ENCODE peak calls at places on chromosomes 5 and 9, in eight cellular contexts. One of them, this sample, is unnamed.

GRCh38 chr5:170963521-170963920 is 101.7 kb downstream of the RANBP17 start:
- DNase-seq in HepG2: no peak
- DNase-seq in endothelial cell of umbilical vein: no peak
- DNase-seq in K562: no peak
- DNase-seq in transverse colon: no peak
- DNase-seq in stomach: no peak
- DNase-seq in spleen: no peak
- DNase-seq in HCT116: no peak
- DNase-seq in this sample: no peak

GRCh38 chr5:123599171-123599570 is 87.2 kb downstream of the CSNK1G3 start:
- DNase-seq in HepG2: no peak
- DNase-seq in endothelial cell of umbilical vein: no peak
- DNase-seq in K562: no peak
- DNase-seq in transverse colon: no peak
- DNase-seq in stomach: no peak
- DNase-seq in spleen: no peak
- DNase-seq in HCT116: no peak
- DNase-seq in this sample: no peak

GRCh38 chr9:127568971-127569818 is 42.9 kb upstream of the STXBP1 start:
- DNase-seq in HepG2: peak; percentile 55
- DNase-seq in endothelial cell of umbilical vein: peak; percentile 63
- DNase-seq in K562: peak; percentile 99
- DNase-seq in transverse colon: peak; percentile 88
- DNase-seq in stomach: peak; percentile 87
- DNase-seq in spleen: peak; percentile 90
- DNase-seq in HCT116: no peak
- DNase-seq in this sample: peak; percentile 92

GRCh38 chr5:148381906-148382305 is 1.9 kb upstream of the FBXO38 start:
- DNase-seq in HepG2: peak; percentile 3
- DNase-seq in endothelial cell of umbilical vein: no peak
- DNase-seq in K562: no peak
- DNase-seq in transverse colon: no peak
- DNase-seq in stomach: no peak
- DNase-seq in spleen: no peak
- DNase-seq in HCT116: no peak
- DNase-seq in this sample: no peak

GRCh38 chr5:68077349-68077894 is 138.1 kb upstream of the PIK3R1 start:
- DNase-seq in HepG2: no peak
- DNase-seq in endothelial cell of umbilical vein: no peak
- DNase-seq in K562: no peak
- DNase-seq in transverse colon: no peak
- DNase-seq in stomach: no peak
- DNase-seq in spleen: no peak
- DNase-seq in HCT116: no peak
- DNase-seq in this sample: no peak

GRCh38 chr5:79795764-79796398 is 106.2 kb downstream of the CMYA5 start:
- DNase-seq in HepG2: no peak
- DNase-seq in endothelial cell of umbilical vein: no peak
- DNase-seq in K562: peak; percentile 61
- DNase-seq in transverse colon: no peak
- DNase-seq in stomach: no peak
- DNase-seq in spleen: no peak
- DNase-seq in HCT116: no peak
- DNase-seq in this sample: no peak

GRCh38 chr9:22039258-22039657 is 30.2 kb upstream of the CDKN2B start:
- DNase-seq in HepG2: peak; percentile 7
- DNase-seq in endothelial cell of umbilical vein: no peak
- DNase-seq in K562: no peak
- DNase-seq in transverse colon: no peak
- DNase-seq in stomach: no peak
- DNase-seq in spleen: no peak
- DNase-seq in HCT116: no peak
- DNase-seq in this sample: no peak

GRCh38 chr9:33168941-33169544 is 1.9 kb upstream of the B4GALT1 start:
- DNase-seq in HepG2: no peak
- DNase-seq in endothelial cell of umbilical vein: no peak
- DNase-seq in K562: no peak
- DNase-seq in transverse colon: no peak
- DNase-seq in stomach: no peak
- DNase-seq in spleen: no peak
- DNase-seq in HCT116: no peak
- DNase-seq in this sample: peak; percentile 85

GRCh38 chr5:15009420-15009819 is 137.8 kb upstream of the ANKH start:
- DNase-seq in HepG2: peak; percentile 96
- DNase-seq in endothelial cell of umbilical vein: peak; percentile 96
- DNase-seq in K562: no peak
- DNase-seq in transverse colon: no peak
- DNase-seq in stomach: no peak
- DNase-seq in spleen: no peak
- DNase-seq in HCT116: peak; percentile 51
- DNase-seq in this sample: no peak

GRCh38 chr5:74251106-74252032 is 389.2 kb downstream of the ENC1 start:
- DNase-seq in HepG2: peak; percentile 24
- DNase-seq in endothelial cell of umbilical vein: peak; percentile 89
- DNase-seq in K562: no peak
- DNase-seq in transverse colon: peak; percentile 27
- DNase-seq in stomach: no peak
- DNase-seq in spleen: no peak
- DNase-seq in HCT116: no peak
- DNase-seq in this sample: no peak

GRCh38 chr9:133786371-133786753 is 48.2 kb upstream of the SARDH start:
- DNase-seq in HepG2: no peak
- DNase-seq in endothelial cell of umbilical vein: no peak
- DNase-seq in K562: no peak
- DNase-seq in transverse colon: peak; percentile 22
- DNase-seq in stomach: no peak
- DNase-seq in spleen: peak; percentile 88
- DNase-seq in HCT116: no peak
- DNase-seq in this sample: no peak

GRCh38 chr5:17056056-17056690 is 120.1 kb upstream of the MYO10 start:
- DNase-seq in HepG2: no peak
- DNase-seq in endothelial cell of umbilical vein: peak; percentile 39
- DNase-seq in K562: no peak
- DNase-seq in transverse colon: no peak
- DNase-seq in stomach: no peak
- DNase-seq in spleen: no peak
- DNase-seq in HCT116: no peak
- DNase-seq in this sample: no peak

GRCh38 chr5:154274828-154275185 is 84.3 kb downstream of the GALNT10 start:
- DNase-seq in HepG2: no peak
- DNase-seq in endothelial cell of umbilical vein: no peak
- DNase-seq in K562: no peak
- DNase-seq in transverse colon: no peak
- DNase-seq in stomach: no peak
- DNase-seq in spleen: no peak
- DNase-seq in HCT116: no peak
- DNase-seq in this sample: peak; percentile 34

GRCh38 chr5:10288600-10289213 is 19.0 kb downstream of the CMBL start:
- DNase-seq in HepG2: no peak
- DNase-seq in endothelial cell of umbilical vein: no peak
- DNase-seq in K562: no peak
- DNase-seq in transverse colon: peak; percentile 95
- DNase-seq in stomach: peak; percentile 96
- DNase-seq in spleen: peak; percentile 85
- DNase-seq in HCT116: no peak
- DNase-seq in this sample: no peak

GRCh38 chr5:60287174-60287771 is 393.7 kb upstream of the PDE4D start:
- DNase-seq in HepG2: peak; percentile 69
- DNase-seq in endothelial cell of umbilical vein: peak; percentile 62
- DNase-seq in K562: peak; percentile 34
- DNase-seq in transverse colon: peak; percentile 26
- DNase-seq in stomach: peak; percentile 46
- DNase-seq in spleen: no peak
- DNase-seq in HCT116: peak; percentile 75
- DNase-seq in this sample: no peak

GRCh38 chr9:92711146-92711545 is 41.2 kb upstream of the IPPK start:
- DNase-seq in HepG2: no peak
- DNase-seq in endothelial cell of umbilical vein: no peak
- DNase-seq in K562: no peak
- DNase-seq in transverse colon: no peak
- DNase-seq in stomach: no peak
- DNase-seq in spleen: no peak
- DNase-seq in HCT116: no peak
- DNase-seq in this sample: no peak

GRCh38 chr5:154220625-154221024 is 30.1 kb downstream of the GALNT10 start:
- DNase-seq in HepG2: no peak
- DNase-seq in endothelial cell of umbilical vein: peak; percentile 64
- DNase-seq in K562: no peak
- DNase-seq in transverse colon: no peak
- DNase-seq in stomach: no peak
- DNase-seq in spleen: no peak
- DNase-seq in HCT116: peak; percentile 51
- DNase-seq in this sample: no peak

DNA sequence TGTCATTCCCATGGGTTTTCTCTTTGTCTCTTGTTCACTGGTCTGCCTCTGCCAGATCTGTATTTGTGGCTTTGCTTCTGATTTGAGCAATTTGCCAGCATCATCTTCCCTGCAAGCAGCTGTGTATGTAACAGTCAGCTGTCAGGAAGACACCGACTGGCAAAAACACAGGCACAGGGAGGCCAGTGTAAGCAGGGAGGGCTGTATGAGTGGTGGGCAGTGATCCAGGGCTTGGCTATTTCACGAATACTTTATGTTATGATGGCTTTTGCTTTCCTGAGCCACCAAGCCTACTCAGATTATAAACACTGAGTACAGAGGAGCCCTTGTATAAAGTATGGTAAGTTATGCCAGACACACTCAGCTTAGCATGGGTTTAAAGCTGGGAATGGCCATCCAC is 11.6 kb downstream of the BNIP1 start:
- DNase-seq in HepG2: no peak
- DNase-seq in endothelial cell of umbilical vein: no peak
- DNase-seq in K562: no peak
- DNase-seq in transverse colon: no peak
- DNase-seq in stomach: no peak
- DNase-seq in spleen: no peak
- DNase-seq in HCT116: no peak
- DNase-seq in this sample: no peak
- TF ChIP-seq POLR2AphosphoS5 in HepG2: no peak
- TF ChIP-seq POLR2AphosphoS5 in endothelial cell of umbilical vein: no peak
- TF ChIP-seq POLR2AphosphoS5 in K562: no peak
- TF ChIP-seq POLR2AphosphoS5 in transverse colon: no peak
- TF ChIP-seq POLR2AphosphoS5 in stomach: no peak
- TF ChIP-seq POLR2AphosphoS5 in spleen: no peak
- TF ChIP-seq POLR2AphosphoS5 in HCT116: no peak
- TF ChIP-seq POLR2AphosphoS5 in this sample: no peak

GRCh38 chr9:130444565-130445221 is at the start of gene ASS1:
- DNase-seq in HepG2: peak; percentile 33
- DNase-seq in endothelial cell of umbilical vein: no peak
- DNase-seq in K562: peak; percentile 98
- DNase-seq in transverse colon: peak; percentile 91
- DNase-seq in stomach: peak; percentile 90
- DNase-seq in spleen: no peak
- DNase-seq in HCT116: no peak
- DNase-seq in this sample: no peak
- TF ChIP-seq POLR2A in HepG2: no peak
- TF ChIP-seq POLR2A in endothelial cell of umbilical vein: no peak
- TF ChIP-seq POLR2A in K562: no peak
- TF ChIP-seq POLR2A in transverse colon: peak; percentile 89
- TF ChIP-seq POLR2A in stomach: no peak
- TF ChIP-seq POLR2A in spleen: no peak
- TF ChIP-seq POLR2A in HCT116: no peak
- TF ChIP-seq POLR2A in this sample: no peak

DNA sequence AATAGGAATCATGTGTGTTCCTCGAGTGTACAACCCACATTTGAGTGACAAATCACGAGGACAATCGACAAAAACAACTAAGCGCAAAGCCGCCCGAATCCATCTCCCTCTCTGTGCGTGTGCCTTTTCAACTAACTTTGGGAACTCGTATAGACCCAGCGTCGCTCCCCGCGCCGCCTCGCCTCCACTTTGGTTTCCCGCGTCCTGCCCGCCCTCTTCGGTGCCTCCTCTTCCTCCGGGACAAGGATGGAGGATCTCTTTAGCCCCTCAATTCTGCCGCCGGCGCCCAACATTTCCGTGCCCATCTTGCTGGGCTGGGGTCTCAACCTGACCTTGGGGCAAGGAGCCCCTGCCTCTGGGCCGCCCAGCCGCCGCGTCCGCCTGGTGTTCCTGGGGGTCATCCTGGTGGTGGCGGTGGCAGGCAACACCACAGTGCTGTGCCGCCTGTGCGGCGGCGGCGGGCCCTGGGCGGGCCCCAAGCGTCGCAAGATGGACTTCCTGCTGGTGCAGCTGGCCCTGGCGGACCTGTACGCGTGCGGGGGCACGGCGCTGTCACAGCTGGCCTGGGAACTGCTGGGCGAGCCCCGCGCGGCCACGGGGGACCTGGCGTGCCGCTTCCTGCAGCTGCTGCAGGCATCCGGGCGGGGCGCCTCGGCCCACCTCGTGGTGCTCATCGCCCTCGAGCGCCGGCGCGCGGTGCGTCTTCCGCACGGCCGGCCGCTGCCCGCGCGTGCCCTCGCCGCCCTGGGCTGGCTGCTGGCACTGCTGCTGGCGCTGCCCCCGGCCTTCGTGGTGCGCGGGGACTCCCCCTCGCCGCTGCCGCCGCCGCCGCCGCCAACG is at the start of gene GPR150:
- DNase-seq in HepG2: peak; percentile 15
- DNase-seq in endothelial cell of umbilical vein: peak; percentile 39
- DNase-seq in K562: no peak
- DNase-seq in transverse colon: peak; percentile 71
- DNase-seq in stomach: peak; percentile 65
- DNase-seq in spleen: peak; percentile 94
- DNase-seq in HCT116: no peak
- DNase-seq in this sample: no peak
- TF ChIP-seq POLR2AphosphoS5 in HepG2: no peak
- TF ChIP-seq POLR2AphosphoS5 in endothelial cell of umbilical vein: no peak
- TF ChIP-seq POLR2AphosphoS5 in K562: no peak
- TF ChIP-seq POLR2AphosphoS5 in transverse colon: no peak
- TF ChIP-seq POLR2AphosphoS5 in stomach: no peak
- TF ChIP-seq POLR2AphosphoS5 in spleen: no peak
- TF ChIP-seq POLR2AphosphoS5 in HCT116: no peak
- TF ChIP-seq POLR2AphosphoS5 in this sample: no peak

DNA sequence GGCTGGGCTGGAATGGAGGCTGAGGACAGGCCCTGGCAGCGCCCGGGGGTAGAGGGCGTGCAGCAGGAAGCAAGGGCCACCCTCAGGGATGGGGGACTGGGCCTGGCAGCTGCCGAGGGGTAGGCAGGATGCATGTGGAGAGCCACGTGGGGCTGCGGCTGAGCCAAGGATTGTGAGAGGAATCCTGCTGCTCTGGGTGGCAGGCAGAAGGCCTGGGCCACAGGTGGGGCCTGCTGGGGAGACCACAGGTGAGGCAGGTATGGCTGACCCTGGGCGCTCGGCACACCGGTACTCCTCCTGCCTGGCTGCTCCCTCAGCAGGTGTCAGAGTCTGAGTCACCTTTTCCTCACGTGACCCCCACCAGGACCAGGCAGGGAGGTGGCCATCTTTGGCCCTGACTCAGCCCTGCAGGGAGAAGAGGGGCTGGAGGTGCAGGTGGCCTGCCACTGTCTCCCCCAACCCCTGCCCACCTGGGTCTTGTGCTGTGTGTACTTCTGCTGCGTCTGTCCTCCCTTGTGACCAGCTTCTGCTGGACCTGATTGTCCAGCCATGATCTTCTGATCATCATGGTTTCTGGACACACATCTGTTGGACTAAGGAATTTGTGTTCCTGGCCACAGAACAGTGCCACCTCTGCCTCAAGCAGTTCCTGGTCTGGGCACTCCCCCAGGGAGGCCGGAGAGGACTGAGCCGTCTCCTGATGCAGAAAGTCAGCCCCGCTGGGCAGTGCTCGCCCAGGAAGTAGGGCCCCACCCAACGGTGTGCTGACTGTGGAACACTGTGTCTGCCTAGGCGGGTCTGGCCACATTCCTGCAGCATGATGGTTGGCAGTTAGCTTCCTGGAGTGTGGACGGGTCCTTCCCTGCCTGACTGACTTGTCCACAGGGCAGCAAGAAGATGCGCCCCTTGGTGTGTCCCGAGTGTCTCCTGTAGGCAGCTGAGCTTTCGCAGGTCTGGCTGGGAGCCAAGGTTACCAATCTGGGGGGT is 6.4 kb downstream of the ARRDC1 start:
- DNase-seq in HepG2: peak; percentile 47
- DNase-seq in endothelial cell of umbilical vein: no peak
- DNase-seq in K562: peak; percentile 46
- DNase-seq in transverse colon: peak; percentile 94
- DNase-seq in stomach: peak; percentile 97
- DNase-seq in spleen: no peak
- DNase-seq in HCT116: peak; percentile 90
- DNase-seq in this sample: peak; percentile 91
- TF ChIP-seq POLR2A in HepG2: no peak
- TF ChIP-seq POLR2A in endothelial cell of umbilical vein: peak; percentile 34
- TF ChIP-seq POLR2A in K562: no peak
- TF ChIP-seq POLR2A in transverse colon: peak; percentile 89
- TF ChIP-seq POLR2A in stomach: no peak
- TF ChIP-seq POLR2A in spleen: no peak
- TF ChIP-seq POLR2A in HCT116: peak; percentile 49
- TF ChIP-seq POLR2A in this sample: no peak